ENCODE peak calls at places on chromosomes 13 and 19, in six cellular contexts. U is mammary epithelial cell; T is activated naive CD8-positive, alpha-beta T cell treated with anti-CD3 and anti-CD28 coated beads, Interleukin-2, amount 50 U/mL, for 24 hours; B is psoas muscle; S is NCI-H1092 treated with DMSO at 0.1 percent for 48 hours; H is Panc1. P is an unnamed sample.

GRCh38 chr13:66586489-66586888 is 643.6 kb downstream of the PCDH9 start:
- DNase-seq in S (no peak), B (no peak), H (no peak), U (no peak), T (no peak), P (no peak)

GRCh38 chr13:64551755-64552154 is 2678.4 kb downstream of the PCDH9 start:
- DNase-seq in H (no peak), B (no peak), T (no peak), U (peak; percentile 64), S (no peak), P (peak; percentile 31)

GRCh38 chr13:75312884-75313520 is 169.0 kb downstream of the TBC1D4 start:
- DNase-seq in S (no peak), T (peak; percentile 68), B (no peak), H (no peak), U (no peak), P (no peak)

GRCh38 chr13:25860862-25861261 is 191.0 kb downstream of the SHISA2 start:
- DNase-seq in T (no peak), B (no peak), S (no peak), H (no peak), U (peak; percentile 78), P (no peak)

GRCh38 chr19:2327773-2328400 is 499 bp downstream of the LSM7 start:
- DNase-seq in T (peak; percentile 68), H (no peak), S (peak; percentile 41), U (peak; percentile 78), B (no peak), P (peak; percentile 64)

GRCh38 chr13:87274209-87274819 is 396.9 kb upstream of the SLITRK5 start:
- DNase-seq in S (peak; percentile 75), B (no peak), U (peak; percentile 26), T (peak; percentile 27), H (no peak), P (peak; percentile 80)

GRCh38 chr19:4023600-4024398 is 16.3 kb downstream of the PIAS4 start:
- DNase-seq in H (no peak), B (no peak), T (no peak), U (no peak), S (no peak), P (no peak)

GRCh38 chr13:39451860-39452301 is 151.1 kb downstream of the LHFPL6 start:
- DNase-seq in B (peak; percentile 31), U (no peak), H (no peak), S (peak; percentile 18), T (no peak), P (no peak)

P was measured in NCI-H510A treated with DMSO at 0.1 percent for 48 hours.